ENCODE peak calls at places on chromosome 22, in six cellular contexts. J is HCT116, E is sigmoid colon, R is heart left ventricle, P is fibroblast of lung, N is Caco-2. K is an unnamed sample.

GRCh38 chr22:50191041-50191740 is 5.5 kb downstream of the TRABD start:
- DNase-seq in J (no peak), E (no peak), R (peak), P (no peak), N (no peak), K (no peak)

GRCh38 chr22:35397095-35397904 is 2.6 kb upstream of the MCM5 start:
- DNase-seq in J (no peak), E (no peak), R (no peak), P (peak), N (peak), K (no peak)

GRCh38 chr22:48071828-48072227 is 1309.4 kb downstream of the TBC1D22A start:
- DNase-seq in J (no peak), E (no peak), R (no peak), P (no peak), N (no peak), K (no peak)

GRCh38 chr22:46269564-46269963 is 1.8 kb downstream of the TTC38 start:
- DNase-seq in J (no peak), E (no peak), R (peak), P (no peak), N (no peak), K (peak)

GRCh38 chr22:46845281-46846153 is 83.1 kb downstream of the TBC1D22A start:
- DNase-seq in J (no peak), E (no peak), R (no peak), P (peak), N (no peak), K (peak)

GRCh38 chr22:30212363-30212995 is 34.1 kb downstream of the LIF start:
- DNase-seq in J (peak), E (peak), R (no peak), P (peak), N (peak), K (peak)

GRCh38 chr22:28773461-28773867 is 969 bp downstream of the CCDC117 start:
- DNase-seq in J (no peak), E (no peak), R (no peak), P (peak), N (no peak), K (no peak)

GRCh38 chr22:46370584-46371373 is 35.3 kb downstream of the TRMU start:
- DNase-seq in J (no peak), E (no peak), R (peak), P (no peak), N (peak), K (no peak)

GRCh38 chr22:46684706-46685105 is 53.3 kb downstream of the CERK start:
- DNase-seq in J (no peak), E (no peak), R (no peak), P (no peak), N (no peak), K (no peak)

GRCh38 chr22:23772315-23773246 is at the start of gene MMP11:
- DNase-seq in J (no peak), E (peak), R (peak), P (no peak), N (peak), K (no peak)

GRCh38 chr22:23894710-23895598 is 771 bp downstream of the MIF start:
- DNase-seq in J (peak), E (peak), R (peak), P (peak), N (peak), K (peak)

GRCh38 chr22:30803679-30804078 is 109.0 kb downstream of the OSBP2 start:
- DNase-seq in J (no peak), E (no peak), R (no peak), P (no peak), N (no peak), K (no peak)

GRCh38 chr22:30947821-30948454 is 20.6 kb downstream of the MORC2 start:
- DNase-seq in J (peak), E (no peak), R (no peak), P (peak), N (peak), K (no peak)

GRCh38 chr22:46233231-46233630 is 16.9 kb downstream of the CDPF1 start:
- DNase-seq in J (no peak), E (peak), R (peak), P (peak), N (no peak), K (no peak)

GRCh38 chr22:21045585-21046294 is at the start of gene LRRC74B:
- DNase-seq in J (peak), E (peak), R (peak), P (peak), N (peak), K (peak)

GRCh38 chr22:24355574-24355973 is 71.8 kb upstream of the ADORA2A start:
- DNase-seq in J (no peak), E (no peak), R (no peak), P (no peak), N (no peak), K (no peak)

GRCh38 chr22:31734512-31734911 is 15.4 kb downstream of the PRR14L start:
- DNase-seq in J (no peak), E (no peak), R (no peak), P (peak), N (no peak), K (no peak)

GRCh38 chr22:50338042-50338573 is 5.0 kb upstream of the PPP6R2 start:
- DNase-seq in J (no peak), E (no peak), R (peak), P (no peak), N (no peak), K (no peak)

GRCh38 chr22:22810018-22810427 is 77.6 kb upstream of the IGLL5 start:
- DNase-seq in J (peak), E (no peak), R (no peak), P (peak), N (peak), K (no peak)

GRCh38 chr22:46854125-46854870 is 91.8 kb downstream of the TBC1D22A start:
- DNase-seq in J (no peak), E (peak), R (no peak), P (peak), N (no peak), K (no peak)

GRCh38 chr22:50293441-50294318 is 13.8 kb downstream of the PLXNB2 start:
- DNase-seq in J (no peak), E (no peak), R (no peak), P (peak), N (peak), K (peak)

GRCh38 chr22:23181763-23182288 is 1.5 kb downstream of the BCR start:
- DNase-seq in J (no peak), E (no peak), R (no peak), P (no peak), N (no peak), K (no peak)

GRCh38 chr22:25970348-25970995 is 198.8 kb upstream of the SEZ6L start:
- DNase-seq in J (no peak), E (no peak), R (no peak), P (no peak), N (no peak), K (no peak)

GRCh38 chr22:37203354-37204044 is 8.8 kb downstream of the SSTR3 start:
- DNase-seq in J (no peak), E (peak), R (no peak), P (no peak), N (no peak), K (no peak)

GRCh38 chr22:36528336-36528735 is 630 bp downstream of the EIF3D start:
- DNase-seq in J (no peak), E (no peak), R (no peak), P (peak), N (peak), K (no peak)

GRCh38 chr22:26287382-26288228 is 118.3 kb downstream of the SEZ6L start:
- DNase-seq in J (no peak), E (no peak), R (no peak), P (no peak), N (no peak), K (no peak)

DNA sequence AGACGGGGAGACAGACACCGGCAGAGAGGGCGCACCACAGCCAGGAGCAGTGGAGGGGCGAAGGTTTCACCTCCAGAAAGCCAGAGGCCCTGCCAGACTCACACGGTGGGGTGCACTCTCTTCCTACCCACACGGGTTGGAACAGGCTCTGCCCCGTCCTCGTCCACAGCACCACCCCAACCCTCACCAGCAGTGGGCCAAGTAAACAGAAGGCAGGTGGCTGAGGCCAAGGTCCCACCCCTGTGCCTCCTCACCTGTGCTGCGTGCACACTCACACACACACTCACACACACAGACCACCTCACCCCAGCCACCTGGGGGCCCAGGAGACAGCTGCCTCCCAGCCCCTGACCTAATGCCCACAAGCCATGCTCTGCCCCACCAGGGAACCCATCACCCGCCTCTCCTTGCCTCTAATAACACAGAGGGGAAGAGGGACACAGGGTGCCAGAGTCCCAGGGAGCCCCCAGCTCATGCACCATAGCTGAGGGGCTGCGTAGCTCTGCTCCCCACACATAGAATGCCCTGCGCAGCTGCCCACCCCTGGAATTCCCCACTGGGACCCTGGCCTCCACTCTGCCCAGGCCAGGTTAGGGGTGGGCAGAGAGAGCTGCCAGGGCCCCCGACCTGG is 3.1 kb downstream of the CYB5R3 start:
- DNase-seq in J (no peak), E (no peak), R (no peak), P (no peak), N (no peak), K (no peak)
- H3K4me3 ChIP-seq in J (no peak), E (peak), R (peak), P (no peak), N (no peak), K (peak)

GRCh38 chr22:19607198-19608113 is 83.2 kb upstream of the CLDN5 start:
- DNase-seq in J (no peak), E (no peak), R (no peak), P (no peak), N (no peak), K (peak)
- TF ChIP-seq CTCF in J (no peak), E (no peak), R (no peak), P (no peak), N (no peak), K (no peak)

GRCh38 chr22:38696606-38697005 is 4.1 kb downstream of the JOSD1 start:
- DNase-seq in J (peak), E (no peak), R (no peak), P (peak), N (no peak), K (no peak)
- H3K4me3 ChIP-seq in J (peak), E (no peak), R (no peak), P (no peak), N (no peak), K (no peak)

GRCh38 chr22:44444341-44445306 is 53.4 kb downstream of the RTL6 start:
- DNase-seq in J (no peak), E (peak), R (peak), P (no peak), N (no peak), K (no peak)
- TF ChIP-seq CTCF in J (no peak), E (no peak), R (no peak), P (no peak), N (no peak), K (no peak)

GRCh38 chr22:39467390-39467901 is 10.6 kb downstream of the MGAT3 start:
- DNase-seq in J (no peak), E (no peak), R (no peak), P (no peak), N (no peak), K (no peak)

GRCh38 chr22:39468487-39469325 is 11.9 kb downstream of the MGAT3 start:
- DNase-seq in J (no peak), E (no peak), R (no peak), P (no peak), N (no peak), K (no peak)

GRCh38 chr22:39469326-39469680 is 12.5 kb downstream of the MGAT3 start:
- DNase-seq in J (no peak), E (no peak), R (no peak), P (no peak), N (no peak), K (no peak)

GRCh38 chr22:39463931-39464390 is 7.1 kb downstream of the MGAT3 start:
- DNase-seq in J (no peak), E (no peak), R (no peak), P (peak), N (no peak), K (peak)

GRCh38 chr22:39466228-39467006 is 9.6 kb downstream of the MGAT3 start:
- DNase-seq in J (no peak), E (no peak), R (no peak), P (no peak), N (no peak), K (no peak)
- H3K4me3 ChIP-seq in J (no peak), E (no peak), R (no peak), P (no peak), N (no peak), K (no peak)

GRCh38 chr22:17167486-17167885 is 8.4 kb upstream of the HDHD5 start:
- DNase-seq in J (no peak), E (no peak), R (peak), P (no peak), N (no peak), K (peak)

GRCh38 chr22:17162731-17163130 is 3.7 kb upstream of the HDHD5 start:
- DNase-seq in J (no peak), E (no peak), R (no peak), P (no peak), N (no peak), K (no peak)

GRCh38 chr22:17159504-17159951 is 451 bp upstream of the HDHD5 start:
- DNase-seq in J (peak), E (peak), R (peak), P (peak), N (peak), K (peak)

GRCh38 chr22:17161991-17162390 is 2.9 kb upstream of the HDHD5 start:
- DNase-seq in J (no peak), E (no peak), R (no peak), P (no peak), N (no peak), K (no peak)

GRCh38 chr22:17164392-17165024 is 5.4 kb upstream of the HDHD5 start:
- DNase-seq in J (peak), E (no peak), R (no peak), P (no peak), N (peak), K (no peak)
- TF ChIP-seq CTCF in J (peak), E (no peak), R (no peak), P (peak), N (no peak), K (no peak)

K was measured in LNCaP clone FGC.